ENCODE peak calls at places on chromosomes 12 and 14, in six cellular contexts. J, C, N, Q, L and G are unnamed samples.

GRCh38 chr12:98296462-98297079 is 218.8 kb upstream of the TMPO start:
- DNase-seq in L (peak), C (peak), J (peak), N (no peak), Q (peak), G (no peak)

GRCh38 chr12:49825971-49826421 is 2.2 kb downstream of the NCKAP5L start:
- DNase-seq in Q (peak), L (no peak), C (no peak), J (no peak), N (peak), G (peak)

GRCh38 chr12:70365398-70365647 is 767 bp upstream of the KCNMB4 start:
- DNase-seq in Q (no peak), C (no peak), L (peak), N (no peak), J (peak), G (no peak)

GRCh38 chr12:110270125-110270962 is 10.7 kb upstream of the ATP2A2 start:
- DNase-seq in L (no peak), Q (no peak), N (peak), J (no peak), C (no peak), G (peak)

GRCh38 chr14:93729993-93730392 is 58.3 kb downstream of the PRIMA1 start:
- DNase-seq in J (no peak), N (no peak), L (no peak), C (no peak), Q (no peak), G (no peak)

GRCh38 chr12:16454481-16454880 is 107.0 kb downstream of the MGST1 start:
- DNase-seq in Q (peak), C (no peak), L (no peak), N (no peak), J (no peak), G (peak)

GRCh38 chr12:75611041-75611440 is 99.6 kb upstream of the KRR1 start:
- DNase-seq in C (no peak), Q (no peak), N (no peak), J (peak), L (no peak), G (no peak)

GRCh38 chr12:110234197-110235154 is 46.6 kb upstream of the ATP2A2 start:
- DNase-seq in L (no peak), N (peak), C (no peak), Q (no peak), J (no peak), G (no peak)

GRCh38 chr12:15393037-15393436 is 70.7 kb downstream of the PTPRO start:
- DNase-seq in N (no peak), Q (no peak), C (no peak), L (no peak), J (no peak), G (no peak)

GRCh38 chr14:56855891-56856461 is 45.7 kb upstream of the OTX2 start:
- DNase-seq in Q (peak), N (no peak), J (peak), L (peak), C (peak), G (no peak)

GRCh38 chr12:7512528-7512927 is 9.0 kb upstream of the CD163 start:
- DNase-seq in Q (peak), N (peak), J (peak), L (no peak), C (no peak), G (peak)

GRCh38 chr14:74608959-74609611 is 3.0 kb downstream of the LTBP2 start:
- DNase-seq in N (peak), Q (peak), J (peak), C (peak), L (peak), G (peak)

GRCh38 chr12:123519151-123520001 is 14.1 kb downstream of the RILPL1 start:
- DNase-seq in J (peak), N (peak), L (no peak), C (no peak), Q (peak), G (peak)

GRCh38 chr14:93033039-93033982 is 82.4 kb downstream of the ITPK1 start:
- DNase-seq in C (no peak), L (no peak), J (no peak), N (no peak), Q (no peak), G (no peak)

GRCh38 chr14:75906228-75906627 is 75.6 kb downstream of the TGFB3 start:
- DNase-seq in J (no peak), L (no peak), Q (no peak), C (no peak), N (no peak), G (no peak)

GRCh38 chr12:48988030-48988649 is 10.0 kb downstream of the WNT1 start:
- DNase-seq in N (peak), C (peak), L (peak), Q (peak), J (peak), G (peak)

GRCh38 chr12:12562016-12562483 is 613 bp downstream of the DUSP16 start:
- DNase-seq in L (no peak), J (peak), N (peak), C (peak), Q (no peak), G (peak)

GRCh38 chr12:120316798-120317257 is 10.8 kb downstream of the PLA2G1B start:
- DNase-seq in Q (peak), N (no peak), C (peak), L (peak), J (no peak), G (no peak)

GRCh38 chr12:54522213-54522612 is 24.7 kb downstream of the NCKAP1L start:
- DNase-seq in C (no peak), N (no peak), J (no peak), Q (peak), L (no peak), G (no peak)

GRCh38 chr12:49941556-49942511 is 8.7 kb upstream of the AQP2 start:
- DNase-seq in C (no peak), Q (no peak), J (peak), N (no peak), L (no peak), G (no peak)

GRCh38 chr12:113289361-113289760 is 45.5 kb downstream of the SLC8B1 start:
- DNase-seq in L (no peak), N (no peak), J (no peak), C (no peak), Q (no peak), G (peak)

GRCh38 chr12:116368196-116369194 is 91.0 kb upstream of the MED13L start:
- DNase-seq in L (no peak), N (peak), Q (peak), C (no peak), J (no peak), G (no peak)

GRCh38 chr12:116365606-116366455 is 88.3 kb upstream of the MED13L start:
- DNase-seq in L (no peak), C (no peak), Q (peak), J (no peak), N (no peak), G (no peak)

GRCh38 chr12:116366456-116366776 is 88.9 kb upstream of the MED13L start:
- DNase-seq in N (no peak), C (no peak), L (no peak), Q (peak), J (no peak), G (no peak)

GRCh38 chr12:116366824-116367223 is 89.3 kb upstream of the MED13L start:
- DNase-seq in L (no peak), N (no peak), C (no peak), J (no peak), Q (no peak), G (no peak)

DNA sequence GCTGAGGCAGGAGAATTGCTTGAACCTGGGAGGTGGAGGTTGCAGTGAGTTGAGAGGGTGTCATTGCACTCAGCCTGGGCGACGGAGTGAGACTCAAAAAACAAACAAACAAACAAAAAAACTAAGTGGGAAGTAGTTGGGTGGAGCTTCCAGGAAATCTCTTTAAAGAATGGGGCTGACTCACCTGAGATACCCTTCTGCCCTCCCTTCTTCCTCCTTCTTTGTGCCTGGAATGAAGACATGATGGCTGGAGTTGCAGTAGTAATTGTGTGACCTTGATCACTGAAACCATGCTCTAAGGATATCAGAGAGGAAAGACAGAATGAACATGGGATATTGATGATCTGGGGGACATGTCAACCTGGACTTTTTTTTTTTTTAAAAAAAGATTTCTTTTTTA is 87.6 kb upstream of the MED13L start:
- DNase-seq in Q (peak), N (no peak), J (no peak), C (no peak), L (no peak), G (no peak)
- H3K14ac ChIP-seq in Q (no peak), N (no peak), J (no peak), C (no peak), L (no peak), G (no peak)

DNA sequence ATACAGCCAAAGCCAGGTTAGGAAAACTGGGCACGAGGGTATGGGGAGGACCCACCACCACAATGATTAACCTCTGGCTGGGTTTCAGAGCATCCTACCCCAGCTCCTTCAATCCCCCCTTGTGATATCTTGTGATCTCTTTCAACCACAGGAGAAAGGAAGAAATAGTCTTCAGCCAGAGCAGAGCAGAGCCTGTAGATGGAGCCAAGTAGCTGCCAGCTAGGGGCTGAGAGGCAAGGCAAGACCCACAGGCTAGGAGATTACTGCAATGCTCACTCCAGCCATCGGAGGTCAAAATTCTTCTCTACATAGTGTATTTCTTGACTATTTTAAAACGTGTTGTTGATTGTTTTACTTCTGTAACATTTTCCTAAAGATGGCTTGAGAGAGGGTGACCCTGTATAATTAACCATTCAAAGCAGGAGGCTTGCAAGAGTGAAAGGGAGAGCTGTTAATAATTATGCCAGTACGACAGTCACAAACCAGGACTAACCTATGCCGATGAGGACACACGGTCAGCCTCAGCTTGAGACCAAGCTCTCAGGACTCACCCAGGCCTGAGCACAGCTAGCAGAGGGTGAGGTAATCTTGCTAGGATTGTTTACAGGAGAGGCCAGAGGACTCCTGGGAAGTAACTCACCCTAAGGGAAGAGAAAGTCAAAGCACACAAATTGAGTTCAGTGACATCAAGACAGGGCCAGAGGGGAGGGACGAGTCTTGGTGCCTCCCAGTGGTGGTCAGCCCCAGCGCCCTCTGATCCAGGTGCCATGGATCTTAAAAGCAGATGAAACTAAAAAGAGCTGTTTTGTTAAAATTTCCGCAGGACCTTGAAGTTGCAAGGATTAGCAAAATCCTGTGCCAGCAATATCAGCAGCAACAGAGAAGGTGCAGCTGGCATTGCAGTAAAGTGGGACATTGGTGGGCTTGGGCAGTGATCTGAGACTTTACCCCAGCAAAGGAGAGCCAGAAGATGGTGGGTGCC is 29.8 kb upstream of the CDKN3 start:
- DNase-seq in C (no peak), L (peak), Q (peak), N (peak), J (peak), G (peak)
- H3K14ac ChIP-seq in C (no peak), L (no peak), Q (no peak), N (no peak), J (no peak), G (peak)

GRCh38 chr14:30322819-30323218 is 236.1 kb upstream of the G2E3 start:
- DNase-seq in Q (no peak), N (no peak), L (no peak), J (no peak), C (no peak), G (no peak)
- H3K14ac ChIP-seq in Q (no peak), N (no peak), L (no peak), J (no peak), C (no peak), G (no peak)

GRCh38 chr14:72920008-72920407 is 6.3 kb upstream of the DCAF4 start:
- DNase-seq in L (no peak), Q (no peak), N (no peak), J (no peak), C (no peak), G (no peak)
- H3K14ac ChIP-seq in L (no peak), Q (no peak), N (no peak), J (no peak), C (no peak), G (no peak)

GRCh38 chr14:95018845-95019244 is 138.5 kb downstream of the DICER1 start:
- DNase-seq in L (no peak), Q (peak), C (no peak), J (no peak), N (no peak), G (no peak)
- H3K14ac ChIP-seq in L (no peak), Q (no peak), C (no peak), J (no peak), N (no peak), G (no peak)

GRCh38 chr12:41993283-41993682 is 151.4 kb downstream of the GXYLT1 start:
- DNase-seq in Q (no peak), C (no peak), L (no peak), N (no peak), J (no peak), G (no peak)

GRCh38 chr12:42002563-42002962 is 142.1 kb downstream of the GXYLT1 start:
- DNase-seq in Q (no peak), J (no peak), L (no peak), N (no peak), C (no peak), G (no peak)

GRCh38 chr12:42003031-42003430 is 141.6 kb downstream of the GXYLT1 start:
- DNase-seq in L (no peak), J (no peak), C (no peak), N (no peak), Q (no peak), G (no peak)

GRCh38 chr12:41992692-41993215 is 151.9 kb downstream of the GXYLT1 start:
- DNase-seq in L (no peak), Q (no peak), J (no peak), C (no peak), N (no peak), G (no peak)

GRCh38 chr12:41998451-41998850 is 146.2 kb downstream of the GXYLT1 start:
- DNase-seq in N (no peak), J (no peak), Q (no peak), L (no peak), C (no peak), G (no peak)
- H3K14ac ChIP-seq in N (no peak), J (no peak), Q (no peak), L (no peak), C (no peak), G (no peak)

DNA sequence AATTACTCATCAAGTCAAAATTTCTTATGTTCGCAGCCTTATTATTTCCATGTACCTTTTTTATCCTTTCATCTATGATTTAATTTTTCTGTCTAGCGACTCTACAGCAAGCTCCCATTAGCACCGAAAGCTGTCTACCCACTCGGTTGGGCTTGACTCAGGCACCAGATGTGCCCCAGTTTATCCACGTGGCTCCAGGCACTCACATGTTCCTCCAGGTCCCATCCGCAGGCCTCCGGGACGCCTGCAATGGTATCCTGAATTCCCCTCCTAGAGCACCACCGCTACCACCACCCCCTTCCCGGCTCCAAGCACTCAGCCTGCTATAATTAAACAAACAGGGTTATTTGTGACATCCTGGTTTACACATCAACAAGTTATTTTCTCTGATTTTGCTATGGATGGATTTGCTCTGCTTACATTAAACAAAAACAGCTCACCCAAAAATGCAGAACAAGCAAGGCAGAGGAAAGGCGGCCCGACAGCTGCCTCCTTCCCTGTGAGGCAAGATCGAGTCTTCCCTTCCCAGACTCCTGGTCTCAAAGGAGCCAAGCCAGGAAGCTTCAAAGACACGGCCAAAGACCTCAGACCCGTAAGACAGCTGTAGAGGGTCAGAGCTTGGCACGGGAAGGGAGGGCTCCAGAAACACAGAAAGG is 253.7 kb downstream of the TTC8 start:
- DNase-seq in J (no peak), N (peak), L (no peak), Q (no peak), C (no peak), G (no peak)
- H3K14ac ChIP-seq in J (no peak), N (no peak), L (no peak), Q (no peak), C (no peak), G (no peak)